ENCODE peak calls at places on chromosome 20, in five cellular contexts. One of them, this sample, is unnamed.

GRCh38 chr20:63150391-63150898 is 65.5 kb downstream of the YTHDF1 start:
- DNase-seq in H1: no peak
- DNase-seq in fibroblast of lung: no peak
- DNase-seq in psoas muscle: no peak
- DNase-seq in dorsolateral prefrontal cortex: no peak
- DNase-seq in this sample: peak; percentile 7

GRCh38 chr20:48739395-48740268 is 88.2 kb downstream of the PREX1 start:
- DNase-seq in psoas muscle: no peak
- DNase-seq in fibroblast of lung: no peak
- DNase-seq in dorsolateral prefrontal cortex: no peak
- DNase-seq in H1: no peak
- DNase-seq in this sample: no peak

GRCh38 chr20:62815066-62815991 is 1.5 kb upstream of the COL9A3 start:
- DNase-seq in fibroblast of lung: peak; percentile 58
- DNase-seq in psoas muscle: no peak
- DNase-seq in H1: peak; percentile 73
- DNase-seq in dorsolateral prefrontal cortex: no peak
- DNase-seq in this sample: no peak

GRCh38 chr20:57810511-57811372 is 100.9 kb upstream of the PMEPA1 start:
- DNase-seq in fibroblast of lung: peak; percentile 74
- DNase-seq in H1: no peak
- DNase-seq in dorsolateral prefrontal cortex: no peak
- DNase-seq in psoas muscle: no peak
- DNase-seq in this sample: no peak

GRCh38 chr20:62761058-62761758 is 35.1 kb upstream of the MRGBP start:
- DNase-seq in fibroblast of lung: peak; percentile 19
- DNase-seq in psoas muscle: peak; percentile 11
- DNase-seq in H1: no peak
- DNase-seq in dorsolateral prefrontal cortex: no peak
- DNase-seq in this sample: no peak

GRCh38 chr20:62910217-62910766 is 16.0 kb downstream of the DIDO1 start:
- DNase-seq in fibroblast of lung: no peak
- DNase-seq in H1: no peak
- DNase-seq in dorsolateral prefrontal cortex: no peak
- DNase-seq in psoas muscle: no peak
- DNase-seq in this sample: no peak

GRCh38 chr20:3741846-3742458 is 9.5 kb downstream of the HSPA12B start:
- DNase-seq in fibroblast of lung: no peak
- DNase-seq in H1: no peak
- DNase-seq in psoas muscle: no peak
- DNase-seq in dorsolateral prefrontal cortex: no peak
- DNase-seq in this sample: no peak

GRCh38 chr20:41587523-41587922 is 30.7 kb downstream of the CHD6 start:
- DNase-seq in dorsolateral prefrontal cortex: no peak
- DNase-seq in H1: no peak
- DNase-seq in fibroblast of lung: peak; percentile 35
- DNase-seq in psoas muscle: no peak
- DNase-seq in this sample: no peak

GRCh38 chr20:39042279-39043150 is 80.4 kb downstream of the DHX35 start:
- DNase-seq in dorsolateral prefrontal cortex: no peak
- DNase-seq in fibroblast of lung: peak; percentile 81
- DNase-seq in H1: no peak
- DNase-seq in psoas muscle: no peak
- DNase-seq in this sample: no peak

GRCh38 chr20:2338702-2339101 is 42.0 kb upstream of the TGM6 start:
- DNase-seq in H1: no peak
- DNase-seq in fibroblast of lung: no peak
- DNase-seq in dorsolateral prefrontal cortex: no peak
- DNase-seq in psoas muscle: no peak
- DNase-seq in this sample: no peak

GRCh38 chr20:64246616-64247311 is 8.8 kb upstream of the PCMTD2 start:
- DNase-seq in H1: no peak
- DNase-seq in dorsolateral prefrontal cortex: peak; percentile 17
- DNase-seq in fibroblast of lung: no peak
- DNase-seq in psoas muscle: no peak
- DNase-seq in this sample: no peak

GRCh38 chr20:63635431-63636141 is 8.7 kb upstream of the GMEB2 start:
- DNase-seq in fibroblast of lung: no peak
- DNase-seq in dorsolateral prefrontal cortex: no peak
- DNase-seq in H1: no peak
- DNase-seq in psoas muscle: no peak
- DNase-seq in this sample: no peak

DNA sequence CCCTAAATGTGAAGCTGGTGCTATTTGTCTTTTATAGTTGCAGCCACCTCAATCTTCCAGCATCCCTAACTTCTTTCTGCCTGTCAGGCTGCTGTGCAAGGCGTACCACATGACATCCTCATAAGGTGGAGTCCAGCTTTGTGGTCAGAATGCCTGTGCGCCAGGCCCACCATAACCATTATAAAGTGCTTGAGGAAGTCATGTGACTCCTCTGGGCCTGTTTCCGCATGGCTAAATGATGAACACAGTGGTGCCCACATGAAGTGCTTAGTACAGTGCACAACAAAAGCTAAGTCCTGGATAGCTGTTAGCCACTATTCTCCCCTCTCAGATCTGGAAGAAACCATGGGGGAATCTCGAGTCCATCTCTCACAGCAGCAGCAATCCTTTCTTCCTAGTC is 75.6 kb downstream of the INSM1 start:
- DNase-seq in psoas muscle: no peak
- DNase-seq in dorsolateral prefrontal cortex: no peak
- DNase-seq in fibroblast of lung: peak; percentile 32
- DNase-seq in H1: no peak
- DNase-seq in this sample: no peak
- H3K4me3 ChIP-seq in psoas muscle: no peak overlapping the region
- H3K4me3 ChIP-seq in dorsolateral prefrontal cortex: no peak overlapping the region
- H3K4me3 ChIP-seq in fibroblast of lung: no peak overlapping the region
- H3K4me3 ChIP-seq in H1: no peak overlapping the region
- H3K4me3 ChIP-seq in this sample: no peak overlapping the region

GRCh38 chr20:36385503-36385902 is 79.4 kb downstream of the DLGAP4 start:
- DNase-seq in psoas muscle: no peak
- DNase-seq in fibroblast of lung: no peak
- DNase-seq in dorsolateral prefrontal cortex: no peak
- DNase-seq in H1: no peak
- DNase-seq in this sample: no peak
- H3K27me3 ChIP-seq in psoas muscle: no peaks in the 10 kb centered on the region
- H3K27me3 ChIP-seq in fibroblast of lung: no peaks in the 10 kb centered on the region
- H3K27me3 ChIP-seq in dorsolateral prefrontal cortex: no peaks in the 10 kb centered on the region
- H3K27me3 ChIP-seq in H1: no peaks in the 10 kb centered on the region
- H3K27me3 ChIP-seq in this sample: no peaks in the 10 kb centered on the region

DNA sequence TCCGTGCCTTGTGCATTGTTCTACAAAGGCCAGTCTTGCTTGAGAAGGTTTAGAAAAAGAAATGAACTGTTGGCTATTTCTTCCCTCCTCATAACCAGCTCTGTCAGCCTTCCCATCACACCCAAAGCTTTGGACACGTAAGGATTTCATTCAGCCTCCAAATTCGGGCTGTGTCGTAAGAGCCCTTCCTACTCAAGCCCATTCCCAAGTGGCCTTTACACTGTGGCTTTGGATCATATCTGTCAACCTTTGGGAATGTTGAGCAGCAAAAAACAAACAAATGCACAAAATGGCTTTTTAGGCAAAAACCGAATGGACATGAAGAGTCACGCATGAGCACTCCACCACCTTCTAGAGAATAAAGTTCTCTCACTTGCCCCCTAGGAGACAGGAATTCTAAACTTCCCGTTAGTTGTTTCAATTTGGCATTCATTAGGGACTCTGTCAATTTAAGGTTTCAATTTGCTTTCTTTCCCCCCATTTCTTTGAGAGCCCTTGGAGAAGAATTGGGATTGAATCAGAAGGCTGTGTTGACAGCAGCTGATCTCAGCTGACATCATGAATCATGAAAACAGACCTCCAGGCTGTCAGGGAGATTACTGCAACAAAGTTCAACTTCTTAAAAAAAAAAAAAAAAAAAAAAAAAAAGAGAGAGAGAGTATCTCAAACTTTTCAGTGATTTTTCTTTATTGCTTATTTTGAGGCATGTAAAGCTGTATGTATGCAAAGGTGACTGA is 110.4 kb downstream of the BCAS1 start:
- DNase-seq in fibroblast of lung: peak; percentile 36
- DNase-seq in psoas muscle: no peak
- DNase-seq in H1: no peak
- DNase-seq in dorsolateral prefrontal cortex: no peak
- DNase-seq in this sample: no peak
- H3K27ac ChIP-seq in fibroblast of lung: no peak overlapping the region
- H3K27ac ChIP-seq in psoas muscle: no peak overlapping the region
- H3K27ac ChIP-seq in H1: no peak overlapping the region
- H3K27ac ChIP-seq in dorsolateral prefrontal cortex: no peak overlapping the region
- H3K27ac ChIP-seq in this sample: peak overlapping the region; percentile 43

DNA sequence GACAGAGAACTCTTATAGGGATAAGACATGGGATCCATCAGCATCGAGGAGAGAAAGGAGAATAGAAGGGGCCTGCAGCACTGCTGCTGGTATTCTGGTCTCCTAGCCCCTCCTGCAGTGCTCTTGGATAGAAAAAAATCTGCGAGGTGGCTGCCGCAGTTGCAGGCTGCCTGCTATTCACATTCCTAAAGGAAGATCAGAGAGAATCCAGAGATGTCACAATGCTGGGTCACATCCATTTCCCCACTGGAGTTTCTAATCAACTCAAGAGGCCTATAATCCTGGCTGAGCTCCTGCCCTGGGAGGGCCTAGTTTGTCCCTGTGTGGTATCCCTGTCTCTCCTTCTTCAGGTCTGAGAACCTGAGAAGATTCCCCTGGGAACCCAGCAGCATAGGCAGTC is 357.8 kb downstream of the MAFB start:
- DNase-seq in psoas muscle: no peak
- DNase-seq in H1: no peak
- DNase-seq in dorsolateral prefrontal cortex: no peak
- DNase-seq in fibroblast of lung: no peak
- DNase-seq in this sample: no peak
- H3K4me3 ChIP-seq in psoas muscle: no peak overlapping the region
- H3K4me3 ChIP-seq in H1: no peak overlapping the region
- H3K4me3 ChIP-seq in dorsolateral prefrontal cortex: no peak overlapping the region
- H3K4me3 ChIP-seq in fibroblast of lung: no peak overlapping the region
- H3K4me3 ChIP-seq in this sample: no peak overlapping the region

DNA sequence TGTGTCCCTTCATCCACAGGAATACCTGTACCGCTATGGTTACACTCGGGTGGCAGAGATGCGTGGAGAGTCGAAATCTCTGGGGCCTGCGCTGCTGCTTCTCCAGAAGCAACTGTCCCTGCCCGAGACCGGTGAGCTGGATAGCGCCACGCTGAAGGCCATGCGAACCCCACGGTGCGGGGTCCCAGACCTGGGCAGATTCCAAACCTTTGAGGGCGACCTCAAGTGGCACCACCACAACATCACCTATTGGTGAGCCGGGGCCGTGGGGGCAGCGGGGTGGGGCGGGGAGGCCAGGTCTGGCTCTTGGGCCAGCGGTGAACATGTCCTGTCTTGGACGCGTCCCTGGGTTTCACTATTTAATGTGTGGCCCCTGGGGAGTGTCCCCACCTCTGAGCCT is 1.1 kb downstream of the MMP9 start:
- DNase-seq in H1: no peak
- DNase-seq in dorsolateral prefrontal cortex: no peak
- DNase-seq in psoas muscle: no peak
- DNase-seq in fibroblast of lung: no peak
- DNase-seq in this sample: no peak
- H3K27me3 ChIP-seq in H1: peaks cover 2% of the 10 kb centered on the region
- H3K27me3 ChIP-seq in dorsolateral prefrontal cortex: peaks cover 30% of the 10 kb centered on the region
- H3K27me3 ChIP-seq in psoas muscle: no peaks in the 10 kb centered on the region
- H3K27me3 ChIP-seq in fibroblast of lung: peaks cover 60% of the 10 kb centered on the region
- H3K27me3 ChIP-seq in this sample: peaks cover 24% of the 10 kb centered on the region

DNA sequence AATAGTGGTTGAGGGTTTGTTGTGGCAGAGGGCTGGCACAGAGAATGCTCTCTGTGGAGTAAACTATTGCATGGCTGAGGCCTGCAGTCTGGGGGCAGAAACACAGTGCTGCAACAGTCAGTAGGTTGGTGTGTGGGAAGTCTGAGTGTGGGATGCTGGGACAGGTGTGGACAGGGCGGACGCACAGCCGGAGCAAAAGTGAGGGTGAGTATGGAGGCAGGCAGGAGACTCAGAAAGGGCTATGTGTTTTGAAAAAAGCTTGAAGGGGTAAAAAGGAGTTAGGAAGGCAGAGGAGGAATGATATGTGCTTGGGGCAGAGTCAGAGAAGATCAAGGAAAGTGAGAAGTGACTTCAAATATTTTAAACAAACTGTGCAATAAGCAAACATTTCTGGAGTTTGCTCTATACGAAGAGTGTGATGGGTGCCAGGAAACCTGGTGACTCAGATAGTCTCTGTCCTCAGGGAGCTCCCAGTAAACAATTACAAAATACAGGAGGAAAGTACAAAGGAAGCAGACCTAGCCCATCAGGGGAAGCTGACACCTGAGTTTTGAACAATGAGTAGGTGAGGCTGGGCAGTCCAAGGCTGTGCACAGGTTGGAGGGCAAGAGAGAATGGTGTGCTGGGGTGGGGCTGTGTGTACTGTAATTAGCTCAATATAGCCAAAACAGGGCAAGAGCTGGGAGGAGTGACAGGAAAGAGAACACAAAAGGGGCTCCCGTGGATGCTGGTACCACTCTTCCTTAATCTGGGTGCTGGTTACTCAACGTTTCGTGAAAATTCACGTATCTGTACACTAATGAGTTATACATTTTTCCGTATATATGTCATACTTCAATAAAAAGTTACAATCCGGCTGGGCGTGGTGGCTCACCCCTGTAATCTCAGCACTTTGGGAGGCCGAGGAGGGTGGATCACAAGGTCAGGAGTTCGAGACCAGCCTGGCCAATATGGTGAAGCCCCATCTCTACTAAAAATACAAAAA is 55.2 kb downstream of the PIGU start:
- DNase-seq in fibroblast of lung: no peak
- DNase-seq in H1: no peak
- DNase-seq in dorsolateral prefrontal cortex: no peak
- DNase-seq in psoas muscle: no peak
- DNase-seq in this sample: no peak
- H3K27ac ChIP-seq in fibroblast of lung: no peak overlapping the region
- H3K27ac ChIP-seq in H1: no peak overlapping the region
- H3K27ac ChIP-seq in dorsolateral prefrontal cortex: no peak overlapping the region
- H3K27ac ChIP-seq in psoas muscle: no peak overlapping the region
- H3K27ac ChIP-seq in this sample: no peak overlapping the region

DNA sequence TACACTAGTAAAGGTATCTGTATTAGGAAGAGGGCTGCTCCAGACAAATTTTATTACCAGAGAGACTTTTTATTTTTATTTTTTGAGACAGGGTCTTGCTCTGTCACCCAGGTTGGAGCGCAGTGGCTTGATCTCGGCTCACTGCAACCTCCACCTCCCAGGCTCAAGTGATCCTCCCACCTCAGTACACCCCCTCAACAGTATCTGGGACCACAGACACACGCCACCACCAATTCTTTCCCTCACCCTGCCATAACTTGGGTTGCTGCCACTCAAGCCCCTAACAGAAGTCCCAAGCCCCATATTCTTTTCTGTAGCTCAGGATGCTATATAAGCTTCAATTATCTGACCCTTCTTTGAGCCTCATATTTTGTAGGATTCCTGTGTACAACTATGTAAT is 6.9 kb downstream of the BCL2L1 start:
- DNase-seq in dorsolateral prefrontal cortex: no peak
- DNase-seq in psoas muscle: no peak
- DNase-seq in fibroblast of lung: no peak
- DNase-seq in H1: no peak
- DNase-seq in this sample: no peak
- H3K4me3 ChIP-seq in dorsolateral prefrontal cortex: peak overlapping the region; percentile 74
- H3K4me3 ChIP-seq in psoas muscle: peak overlapping the region; percentile 85
- H3K4me3 ChIP-seq in fibroblast of lung: peak overlapping the region; percentile 7
- H3K4me3 ChIP-seq in H1: no peak overlapping the region
- H3K4me3 ChIP-seq in this sample: no peak overlapping the region

GRCh38 chr20:51249781-51250180 is 226.9 kb upstream of the KCNG1 start:
- DNase-seq in psoas muscle: no peak
- DNase-seq in dorsolateral prefrontal cortex: no peak
- DNase-seq in H1: no peak
- DNase-seq in fibroblast of lung: no peak
- DNase-seq in this sample: no peak
- H3K27me3 ChIP-seq in psoas muscle: no peaks in the 10 kb centered on the region
- H3K27me3 ChIP-seq in dorsolateral prefrontal cortex: no peaks in the 10 kb centered on the region
- H3K27me3 ChIP-seq in H1: no peaks in the 10 kb centered on the region
- H3K27me3 ChIP-seq in fibroblast of lung: peaks cover 11% of the 10 kb centered on the region
- H3K27me3 ChIP-seq in this sample: peaks cover 25% of the 10 kb centered on the region